ENCODE peak calls at places on chromosome 2, in seven cellular contexts. L, H, D, X, M, B and T are unnamed samples.

GRCh38 chr2:76850969-76851368 is 671.2 kb downstream of the LRRTM4 start:
- DNase-seq in L (no peak), H (no peak), D (no peak), X (no peak), M (no peak), B (no peak), T (no peak)

GRCh38 chr2:98664323-98664722 is 55.9 kb downstream of the UNC50 start:
- DNase-seq in L (peak), H (peak), D (no peak), X (no peak), M (no peak), B (no peak), T (no peak)

GRCh38 chr2:158676696-158677095 is 118.4 kb upstream of the DAPL1 start:
- DNase-seq in L (no peak), H (no peak), D (no peak), X (no peak), M (no peak), B (no peak), T (no peak)

GRCh38 chr2:222973237-222973636 is 78.8 kb upstream of the KCNE4 start:
- DNase-seq in L (peak), H (no peak), D (no peak), X (no peak), M (no peak), B (no peak), T (no peak)

GRCh38 chr2:65159921-65160320 is 30.0 kb upstream of the RAB1A start:
- DNase-seq in L (no peak), H (no peak), D (no peak), X (peak), M (no peak), B (no peak), T (no peak)

GRCh38 chr2:106158871-106159270 is 35.2 kb downstream of the UXS1 start:
- DNase-seq in L (no peak), H (peak), D (no peak), X (no peak), M (no peak), B (no peak), T (no peak)

GRCh38 chr2:152189622-152190495 is 14.3 kb upstream of the STAM2 start:
- DNase-seq in L (peak), H (no peak), D (peak), X (peak), M (peak), B (no peak), T (peak)

GRCh38 chr2:159187095-159187494 is 99.4 kb downstream of the WDSUB1 start:
- DNase-seq in L (peak), H (no peak), D (no peak), X (no peak), M (no peak), B (no peak), T (no peak)

GRCh38 chr2:122236152-122236892 is 480.9 kb downstream of the TSN start:
- DNase-seq in L (peak), H (no peak), D (no peak), X (no peak), M (peak), B (no peak), T (no peak)

GRCh38 chr2:128347701-128348504 is 29.2 kb upstream of the HS6ST1 start:
- DNase-seq in L (no peak), H (no peak), D (no peak), X (peak), M (peak), B (no peak), T (peak)

GRCh38 chr2:6394266-6394665 is 471.4 kb downstream of the CMPK2 start:
- DNase-seq in L (peak), H (no peak), D (no peak), X (no peak), M (no peak), B (no peak), T (no peak)

GRCh38 chr2:82839046-82839445 is 1620.0 kb downstream of the SUCLG1 start:
- DNase-seq in L (no peak), H (no peak), D (no peak), X (no peak), M (no peak), B (no peak), T (no peak)

GRCh38 chr2:127170021-127170420 is 50.1 kb downstream of the CYP27C1 start:
- DNase-seq in L (peak), H (no peak), D (no peak), X (no peak), M (no peak), B (no peak), T (no peak)

GRCh38 chr2:174038472-174038871 is 73.3 kb upstream of the SP3 start:
- DNase-seq in L (no peak), H (no peak), D (peak), X (no peak), M (no peak), B (no peak), T (no peak)

GRCh38 chr2:42110974-42111322 is 58.2 kb upstream of the EML4 start:
- DNase-seq in L (no peak), H (no peak), D (no peak), X (no peak), M (no peak), B (no peak), T (no peak)

GRCh38 chr2:95046371-95047112 is 21.0 kb downstream of the MAL start:
- DNase-seq in L (no peak), H (no peak), D (no peak), X (no peak), M (no peak), B (no peak), T (no peak)

GRCh38 chr2:85130407-85130806 is 2.8 kb upstream of the TCF7L1 start:
- DNase-seq in L (peak), H (no peak), D (no peak), X (no peak), M (no peak), B (no peak), T (no peak)